ENCODE peak calls at places on chromosomes 13 and 19, in eight cellular contexts. O, S, P, V, Y, H, A and Z are unnamed samples.

GRCh38 chr13:113052206-113052605 is 53.4 kb upstream of the F7 start:
- DNase-seq in O (no peak), S (no peak), P (no peak), V (no peak), Y (no peak), H (no peak), A (no peak), Z (no peak)

GRCh38 chr13:21885714-21886224 is 214.9 kb downstream of the FGF9 start:
- DNase-seq in O (no peak), S (no peak), P (no peak), V (no peak), Y (no peak), H (no peak), A (no peak), Z (no peak)

GRCh38 chr19:13633109-13633508 is 126.8 kb upstream of the CACNA1A start:
- DNase-seq in O (no peak), S (no peak), P (peak; percentile 41), V (no peak), Y (peak; percentile 58), H (no peak), A (no peak), Z (no peak)

GRCh38 chr13:48653074-48654054 is at the start of gene CYSLTR2:
- DNase-seq in O (no peak), S (no peak), P (no peak), V (peak; percentile 3), Y (no peak), H (no peak), A (no peak), Z (no peak)

GRCh38 chr13:98172570-98173405 is 4.3 kb downstream of the RNF113B start:
- DNase-seq in O (no peak), S (no peak), P (no peak), V (no peak), Y (peak; percentile 24), H (no peak), A (no peak), Z (no peak)

GRCh38 chr13:36038785-36039415 is 92.3 kb downstream of the DCLK1 start:
- DNase-seq in O (no peak), S (no peak), P (no peak), V (no peak), Y (no peak), H (no peak), A (no peak), Z (no peak)

GRCh38 chr19:40610396-40611064 is 9.4 kb downstream of the LTBP4 start:
- DNase-seq in O (no peak), S (no peak), P (no peak), V (no peak), Y (no peak), H (no peak), A (peak; percentile 77), Z (no peak)

GRCh38 chr19:39086401-39086800 is 2.2 kb downstream of the ACP7 start:
- DNase-seq in O (no peak), S (no peak), P (no peak), V (no peak), Y (no peak), H (no peak), A (no peak), Z (no peak)

GRCh38 chr19:45971260-45971902 is 2.3 kb downstream of the NOVA2 start:
- DNase-seq in O (no peak), S (no peak), P (no peak), V (no peak), Y (no peak), H (no peak), A (no peak), Z (no peak)

GRCh38 chr13:82720961-82721360 is 1161.3 kb downstream of the SLITRK1 start:
- DNase-seq in O (no peak), S (no peak), P (no peak), V (no peak), Y (no peak), H (no peak), A (no peak), Z (no peak)

GRCh38 chr19:9785367-9786331 is 17.1 kb upstream of the ZNF846 start:
- DNase-seq in O (peak; percentile 86), S (peak; percentile 70), P (peak; percentile 100), V (peak; percentile 89), Y (peak; percentile 97), H (peak; percentile 96), A (peak; percentile 99), Z (peak; percentile 73)

GRCh38 chr13:77637583-77637982 is 59.9 kb upstream of the SLAIN1 start:
- DNase-seq in O (no peak), S (no peak), P (no peak), V (no peak), Y (no peak), H (no peak), A (no peak), Z (no peak)

GRCh38 chr13:44810067-44810840 is 179.0 kb downstream of the NUFIP1 start:
- DNase-seq in O (no peak), S (no peak), P (no peak), V (no peak), Y (peak; percentile 37), H (no peak), A (no peak), Z (no peak)

GRCh38 chr19:7230826-7231225 is 63.4 kb downstream of the INSR start:
- DNase-seq in O (peak; percentile 17), S (no peak), P (no peak), V (no peak), Y (no peak), H (no peak), A (no peak), Z (no peak)

GRCh38 chr13:113998781-113999617 is 25.1 kb upstream of the C13orf46 start:
- DNase-seq in O (no peak), S (no peak), P (no peak), V (no peak), Y (no peak), H (no peak), A (no peak), Z (no peak)

GRCh38 chr13:22062478-22063205 is 391.8 kb downstream of the FGF9 start:
- DNase-seq in O (no peak), S (no peak), P (no peak), V (no peak), Y (no peak), H (no peak), A (no peak), Z (no peak)

GRCh38 chr19:38021356-38021755 is 114.3 kb downstream of the SIPA1L3 start:
- DNase-seq in O (no peak), S (no peak), P (no peak), V (no peak), Y (no peak), H (no peak), A (no peak), Z (no peak)

GRCh38 chr19:42091300-42092266 is 15.6 kb downstream of the ZNF574 start:
- DNase-seq in O (no peak), S (no peak), P (no peak), V (no peak), Y (peak; percentile 49), H (no peak), A (no peak), Z (no peak)

GRCh38 chr13:98984118-98984517 is 6.3 kb upstream of the DOCK9 start:
- DNase-seq in O (no peak), S (no peak), P (no peak), V (no peak), Y (peak; percentile 73), H (no peak), A (no peak), Z (no peak)

GRCh38 chr13:103935117-103935516 is 868.9 kb upstream of the SLC10A2 start:
- DNase-seq in O (no peak), S (no peak), P (no peak), V (no peak), Y (no peak), H (no peak), A (no peak), Z (no peak)

GRCh38 chr19:309206-309565 is 18.0 kb upstream of the PLPP2 start:
- DNase-seq in O (no peak), S (no peak), P (no peak), V (no peak), Y (no peak), H (no peak), A (no peak), Z (no peak)

GRCh38 chr19:13103961-13104847 is 1.5 kb upstream of the LYL1 start:
- DNase-seq in O (no peak), S (peak; percentile 31), P (peak; percentile 77), V (no peak), Y (peak; percentile 50), H (no peak), A (no peak), Z (no peak)

GRCh38 chr19:43534811-43535761 is 2.1 kb downstream of the ZNF575 start:
- DNase-seq in O (peak; percentile 29), S (peak; percentile 59), P (peak; percentile 73), V (peak; percentile 46), Y (peak; percentile 17), H (no peak), A (peak; percentile 64), Z (no peak)